ENCODE peak calls at places on chromosome 15, in nine cellular contexts. One of them, this sample, is unnamed.

GRCh38 chr15:100515758-100516157 is 13.0 kb downstream of the CERS3 start:
- DNase-seq in left ventricle myocardium inferior: no peak
- DNase-seq in hypothalamus: no peak
- DNase-seq in naive thymus-derived CD8-positive, alpha-beta T cell: no peak
- DNase-seq in HuH-7: no peak
- DNase-seq in nucleus accumbens: no peak
- DNase-seq in NCI-H1417 treated with DMSO at 0.1 percent for 48 hours: no peak
- DNase-seq in progenitor cell of endocrine pancreas: no peak
- DNase-seq in adipocyte: no peak
- DNase-seq in this sample: no peak

GRCh38 chr15:65054333-65055200 is 9.4 kb downstream of the SLC51B start:
- DNase-seq in hypothalamus: no peak
- DNase-seq in progenitor cell of endocrine pancreas: peak; percentile 72
- DNase-seq in NCI-H1417 treated with DMSO at 0.1 percent for 48 hours: no peak
- DNase-seq in adipocyte: peak; percentile 84
- DNase-seq in HuH-7: peak; percentile 92
- DNase-seq in naive thymus-derived CD8-positive, alpha-beta T cell: peak; percentile 52
- DNase-seq in left ventricle myocardium inferior: peak; percentile 77
- DNase-seq in nucleus accumbens: no peak
- DNase-seq in this sample: peak; percentile 84

GRCh38 chr15:99696096-99696495 is 37.1 kb downstream of the LYSMD4 start:
- DNase-seq in NCI-H1417 treated with DMSO at 0.1 percent for 48 hours: no peak
- DNase-seq in HuH-7: no peak
- DNase-seq in adipocyte: no peak
- DNase-seq in left ventricle myocardium inferior: no peak
- DNase-seq in nucleus accumbens: no peak
- DNase-seq in naive thymus-derived CD8-positive, alpha-beta T cell: no peak
- DNase-seq in hypothalamus: no peak
- DNase-seq in progenitor cell of endocrine pancreas: no peak
- DNase-seq in this sample: no peak

GRCh38 chr15:41417418-41417811 is 520 bp downstream of the RTF1 start:
- DNase-seq in adipocyte: peak; percentile 80
- DNase-seq in hypothalamus: no peak
- DNase-seq in progenitor cell of endocrine pancreas: peak; percentile 30
- DNase-seq in naive thymus-derived CD8-positive, alpha-beta T cell: no peak
- DNase-seq in NCI-H1417 treated with DMSO at 0.1 percent for 48 hours: no peak
- DNase-seq in nucleus accumbens: no peak
- DNase-seq in left ventricle myocardium inferior: peak; percentile 32
- DNase-seq in HuH-7: peak; percentile 28
- DNase-seq in this sample: peak; percentile 55

GRCh38 chr15:77664428-77664827 is 31.7 kb upstream of the LINGO1 start:
- DNase-seq in hypothalamus: no peak
- DNase-seq in HuH-7: no peak
- DNase-seq in naive thymus-derived CD8-positive, alpha-beta T cell: no peak
- DNase-seq in adipocyte: no peak
- DNase-seq in NCI-H1417 treated with DMSO at 0.1 percent for 48 hours: no peak
- DNase-seq in nucleus accumbens: no peak
- DNase-seq in left ventricle myocardium inferior: no peak
- DNase-seq in progenitor cell of endocrine pancreas: no peak
- DNase-seq in this sample: no peak

GRCh38 chr15:94602771-94603474 is 371.6 kb downstream of the MCTP2 start:
- DNase-seq in nucleus accumbens: no peak
- DNase-seq in NCI-H1417 treated with DMSO at 0.1 percent for 48 hours: no peak
- DNase-seq in hypothalamus: no peak
- DNase-seq in left ventricle myocardium inferior: no peak
- DNase-seq in HuH-7: no peak
- DNase-seq in naive thymus-derived CD8-positive, alpha-beta T cell: no peak
- DNase-seq in progenitor cell of endocrine pancreas: no peak
- DNase-seq in adipocyte: no peak
- DNase-seq in this sample: no peak

GRCh38 chr15:38130739-38131498 is 121.7 kb upstream of the SPRED1 start:
- DNase-seq in left ventricle myocardium inferior: peak; percentile 84
- DNase-seq in NCI-H1417 treated with DMSO at 0.1 percent for 48 hours: no peak
- DNase-seq in HuH-7: peak; percentile 2
- DNase-seq in progenitor cell of endocrine pancreas: no peak
- DNase-seq in adipocyte: peak; percentile 98
- DNase-seq in naive thymus-derived CD8-positive, alpha-beta T cell: no peak
- DNase-seq in hypothalamus: no peak
- DNase-seq in nucleus accumbens: peak; percentile 5
- DNase-seq in this sample: peak; percentile 12

GRCh38 chr15:40567111-40567510 is 2.0 kb upstream of the RPUSD2 start:
- DNase-seq in adipocyte: peak; percentile 15
- DNase-seq in naive thymus-derived CD8-positive, alpha-beta T cell: no peak
- DNase-seq in NCI-H1417 treated with DMSO at 0.1 percent for 48 hours: no peak
- DNase-seq in hypothalamus: no peak
- DNase-seq in nucleus accumbens: no peak
- DNase-seq in HuH-7: peak; percentile 36
- DNase-seq in progenitor cell of endocrine pancreas: no peak
- DNase-seq in left ventricle myocardium inferior: no peak
- DNase-seq in this sample: no peak

GRCh38 chr15:51738553-51738952 is 1.1 kb upstream of the LYSMD2 start:
- DNase-seq in NCI-H1417 treated with DMSO at 0.1 percent for 48 hours: no peak
- DNase-seq in progenitor cell of endocrine pancreas: no peak
- DNase-seq in left ventricle myocardium inferior: no peak
- DNase-seq in HuH-7: no peak
- DNase-seq in naive thymus-derived CD8-positive, alpha-beta T cell: no peak
- DNase-seq in hypothalamus: no peak
- DNase-seq in adipocyte: no peak
- DNase-seq in nucleus accumbens: no peak
- DNase-seq in this sample: no peak

GRCh38 chr15:56049577-56049976 is 56.2 kb upstream of the NEDD4 start:
- DNase-seq in nucleus accumbens: no peak
- DNase-seq in naive thymus-derived CD8-positive, alpha-beta T cell: no peak
- DNase-seq in NCI-H1417 treated with DMSO at 0.1 percent for 48 hours: no peak
- DNase-seq in HuH-7: no peak
- DNase-seq in progenitor cell of endocrine pancreas: no peak
- DNase-seq in left ventricle myocardium inferior: no peak
- DNase-seq in adipocyte: no peak
- DNase-seq in hypothalamus: no peak
- DNase-seq in this sample: no peak

GRCh38 chr15:75928680-75929608 is 25.3 kb downstream of the FBXO22 start:
- DNase-seq in left ventricle myocardium inferior: no peak
- DNase-seq in HuH-7: peak; percentile 36
- DNase-seq in hypothalamus: no peak
- DNase-seq in adipocyte: peak; percentile 30
- DNase-seq in progenitor cell of endocrine pancreas: no peak
- DNase-seq in NCI-H1417 treated with DMSO at 0.1 percent for 48 hours: no peak
- DNase-seq in naive thymus-derived CD8-positive, alpha-beta T cell: no peak
- DNase-seq in nucleus accumbens: no peak
- DNase-seq in this sample: peak; percentile 39

GRCh38 chr15:26974120-26974780 is 3.3 kb downstream of the GABRG3 start:
- DNase-seq in HuH-7: peak; percentile 21
- DNase-seq in progenitor cell of endocrine pancreas: no peak
- DNase-seq in nucleus accumbens: no peak
- DNase-seq in left ventricle myocardium inferior: no peak
- DNase-seq in adipocyte: peak; percentile 2
- DNase-seq in naive thymus-derived CD8-positive, alpha-beta T cell: no peak
- DNase-seq in NCI-H1417 treated with DMSO at 0.1 percent for 48 hours: no peak
- DNase-seq in hypothalamus: no peak
- DNase-seq in this sample: no peak

GRCh38 chr15:42037650-42038049 is 16.8 kb upstream of the PLA2G4E start:
- DNase-seq in nucleus accumbens: no peak
- DNase-seq in HuH-7: no peak
- DNase-seq in naive thymus-derived CD8-positive, alpha-beta T cell: no peak
- DNase-seq in adipocyte: no peak
- DNase-seq in progenitor cell of endocrine pancreas: no peak
- DNase-seq in NCI-H1417 treated with DMSO at 0.1 percent for 48 hours: no peak
- DNase-seq in hypothalamus: no peak
- DNase-seq in left ventricle myocardium inferior: no peak
- DNase-seq in this sample: no peak

GRCh38 chr15:26628071-26628470 is 144.8 kb downstream of the GABRB3 start:
- DNase-seq in left ventricle myocardium inferior: no peak
- DNase-seq in progenitor cell of endocrine pancreas: no peak
- DNase-seq in nucleus accumbens: no peak
- DNase-seq in NCI-H1417 treated with DMSO at 0.1 percent for 48 hours: peak; percentile 44
- DNase-seq in HuH-7: no peak
- DNase-seq in hypothalamus: no peak
- DNase-seq in adipocyte: no peak
- DNase-seq in naive thymus-derived CD8-positive, alpha-beta T cell: no peak
- DNase-seq in this sample: no peak

GRCh38 chr15:65957451-65957850 is 88.2 kb downstream of the RAB11A start:
- DNase-seq in NCI-H1417 treated with DMSO at 0.1 percent for 48 hours: peak; percentile 20
- DNase-seq in nucleus accumbens: no peak
- DNase-seq in left ventricle myocardium inferior: no peak
- DNase-seq in hypothalamus: no peak
- DNase-seq in progenitor cell of endocrine pancreas: no peak
- DNase-seq in adipocyte: no peak
- DNase-seq in naive thymus-derived CD8-positive, alpha-beta T cell: no peak
- DNase-seq in HuH-7: no peak
- DNase-seq in this sample: no peak

GRCh38 chr15:100695048-100695447 is 92.7 kb downstream of the ASB7 start:
- DNase-seq in HuH-7: no peak
- DNase-seq in hypothalamus: no peak
- DNase-seq in progenitor cell of endocrine pancreas: no peak
- DNase-seq in naive thymus-derived CD8-positive, alpha-beta T cell: no peak
- DNase-seq in left ventricle myocardium inferior: no peak
- DNase-seq in NCI-H1417 treated with DMSO at 0.1 percent for 48 hours: no peak
- DNase-seq in adipocyte: no peak
- DNase-seq in nucleus accumbens: no peak
- DNase-seq in this sample: no peak

GRCh38 chr15:80585544-80586018 is 109.5 kb upstream of the ABHD17C start:
- DNase-seq in progenitor cell of endocrine pancreas: no peak
- DNase-seq in naive thymus-derived CD8-positive, alpha-beta T cell: no peak
- DNase-seq in NCI-H1417 treated with DMSO at 0.1 percent for 48 hours: no peak
- DNase-seq in left ventricle myocardium inferior: no peak
- DNase-seq in adipocyte: no peak
- DNase-seq in nucleus accumbens: no peak
- DNase-seq in HuH-7: no peak
- DNase-seq in hypothalamus: no peak
- DNase-seq in this sample: no peak

GRCh38 chr15:96851613-96852012 is 521.1 kb downstream of the NR2F2 start:
- DNase-seq in naive thymus-derived CD8-positive, alpha-beta T cell: no peak
- DNase-seq in nucleus accumbens: no peak
- DNase-seq in hypothalamus: no peak
- DNase-seq in NCI-H1417 treated with DMSO at 0.1 percent for 48 hours: no peak
- DNase-seq in adipocyte: no peak
- DNase-seq in left ventricle myocardium inferior: no peak
- DNase-seq in HuH-7: no peak
- DNase-seq in progenitor cell of endocrine pancreas: no peak
- DNase-seq in this sample: no peak

GRCh38 chr15:85457392-85457968 is 77.1 kb downstream of the AKAP13 start:
- DNase-seq in left ventricle myocardium inferior: no peak
- DNase-seq in HuH-7: no peak
- DNase-seq in adipocyte: no peak
- DNase-seq in NCI-H1417 treated with DMSO at 0.1 percent for 48 hours: no peak
- DNase-seq in hypothalamus: no peak
- DNase-seq in naive thymus-derived CD8-positive, alpha-beta T cell: no peak
- DNase-seq in nucleus accumbens: no peak
- DNase-seq in progenitor cell of endocrine pancreas: no peak
- DNase-seq in this sample: no peak

GRCh38 chr15:28936081-28936480 is 50.3 kb downstream of the APBA2 start:
- DNase-seq in nucleus accumbens: no peak
- DNase-seq in HuH-7: no peak
- DNase-seq in NCI-H1417 treated with DMSO at 0.1 percent for 48 hours: no peak
- DNase-seq in hypothalamus: no peak
- DNase-seq in left ventricle myocardium inferior: no peak
- DNase-seq in naive thymus-derived CD8-positive, alpha-beta T cell: no peak
- DNase-seq in progenitor cell of endocrine pancreas: no peak
- DNase-seq in adipocyte: no peak
- DNase-seq in this sample: no peak

GRCh38 chr15:98394546-98394945 is 253.8 kb upstream of the IGF1R start:
- DNase-seq in adipocyte: no peak
- DNase-seq in NCI-H1417 treated with DMSO at 0.1 percent for 48 hours: no peak
- DNase-seq in left ventricle myocardium inferior: no peak
- DNase-seq in progenitor cell of endocrine pancreas: no peak
- DNase-seq in hypothalamus: no peak
- DNase-seq in naive thymus-derived CD8-positive, alpha-beta T cell: no peak
- DNase-seq in nucleus accumbens: no peak
- DNase-seq in HuH-7: no peak
- DNase-seq in this sample: no peak

GRCh38 chr15:40928351-40928974 is 677 bp upstream of the DLL4 start:
- DNase-seq in adipocyte: no peak
- DNase-seq in naive thymus-derived CD8-positive, alpha-beta T cell: no peak
- DNase-seq in NCI-H1417 treated with DMSO at 0.1 percent for 48 hours: no peak
- DNase-seq in nucleus accumbens: no peak
- DNase-seq in HuH-7: no peak
- DNase-seq in left ventricle myocardium inferior: no peak
- DNase-seq in progenitor cell of endocrine pancreas: no peak
- DNase-seq in hypothalamus: no peak
- DNase-seq in this sample: no peak

GRCh38 chr15:28273468-28273867 is 48.5 kb downstream of the HERC2 start:
- DNase-seq in HuH-7: no peak
- DNase-seq in NCI-H1417 treated with DMSO at 0.1 percent for 48 hours: no peak
- DNase-seq in hypothalamus: no peak
- DNase-seq in naive thymus-derived CD8-positive, alpha-beta T cell: no peak
- DNase-seq in adipocyte: no peak
- DNase-seq in progenitor cell of endocrine pancreas: no peak
- DNase-seq in left ventricle myocardium inferior: no peak
- DNase-seq in nucleus accumbens: no peak
- DNase-seq in this sample: peak; percentile 37

GRCh38 chr15:61687124-61687523 is 373.1 kb downstream of the VPS13C start:
- DNase-seq in adipocyte: no peak
- DNase-seq in HuH-7: no peak
- DNase-seq in hypothalamus: no peak
- DNase-seq in naive thymus-derived CD8-positive, alpha-beta T cell: no peak
- DNase-seq in left ventricle myocardium inferior: no peak
- DNase-seq in NCI-H1417 treated with DMSO at 0.1 percent for 48 hours: no peak
- DNase-seq in nucleus accumbens: no peak
- DNase-seq in progenitor cell of endocrine pancreas: no peak
- DNase-seq in this sample: no peak

GRCh38 chr15:76973362-76973743 is 21.6 kb upstream of the PSTPIP1 start:
- DNase-seq in left ventricle myocardium inferior: no peak
- DNase-seq in NCI-H1417 treated with DMSO at 0.1 percent for 48 hours: no peak
- DNase-seq in adipocyte: peak; percentile 25
- DNase-seq in hypothalamus: no peak
- DNase-seq in naive thymus-derived CD8-positive, alpha-beta T cell: peak; percentile 69
- DNase-seq in progenitor cell of endocrine pancreas: no peak
- DNase-seq in HuH-7: peak; percentile 66
- DNase-seq in nucleus accumbens: no peak
- DNase-seq in this sample: peak; percentile 66